ENCODE peak calls at places on chromosomes 6 and 20, in four cellular contexts. One of them, this sample, is unnamed.

GRCh38 chr6:151400473-151400872 is 9.1 kb upstream of the ZBTB2 start:
- DNase-seq in HepG2: no peak
- DNase-seq in K562: no peak
- DNase-seq in GM12878: no peak
- DNase-seq in this sample: no peak

GRCh38 chr20:48631114-48632016 is 196.4 kb downstream of the PREX1 start:
- DNase-seq in GM12878: no peak
- DNase-seq in HepG2: no peak
- DNase-seq in K562: no peak
- DNase-seq in this sample: no peak

GRCh38 chr6:11386323-11386722 is 151.2 kb upstream of the TMEM170B start:
- DNase-seq in HepG2: no peak
- DNase-seq in K562: no peak
- DNase-seq in GM12878: peak; percentile 88
- DNase-seq in this sample: no peak

GRCh38 chr6:2363211-2363610 is 117.8 kb upstream of the GMDS start:
- DNase-seq in K562: no peak
- DNase-seq in HepG2: no peak
- DNase-seq in GM12878: no peak
- DNase-seq in this sample: no peak

GRCh38 chr6:127897437-127897836 is 3.4 kb downstream of the THEMIS start:
- DNase-seq in K562: no peak
- DNase-seq in HepG2: no peak
- DNase-seq in GM12878: no peak
- DNase-seq in this sample: no peak

GRCh38 chr6:30265166-30265565 is 52.0 kb upstream of the TRIM26 start:
- DNase-seq in GM12878: no peak
- DNase-seq in HepG2: no peak
- DNase-seq in K562: no peak
- DNase-seq in this sample: no peak

GRCh38 chr6:116210750-116211425 is 43.0 kb downstream of the TSPYL4 start:
- DNase-seq in GM12878: no peak
- DNase-seq in K562: no peak
- DNase-seq in HepG2: no peak
- DNase-seq in this sample: no peak

GRCh38 chr6:137764464-137764863 is 102.6 kb upstream of the TNFAIP3 start:
- DNase-seq in HepG2: no peak
- DNase-seq in GM12878: no peak
- DNase-seq in K562: no peak
- DNase-seq in this sample: no peak

GRCh38 chr6:85143686-85144085 is 306.2 kb upstream of the NT5E start:
- DNase-seq in K562: no peak
- DNase-seq in GM12878: no peak
- DNase-seq in HepG2: no peak
- DNase-seq in this sample: no peak

GRCh38 chr20:57025666-57026065 is 240.8 kb downstream of the BMP7 start:
- DNase-seq in GM12878: no peak
- DNase-seq in K562: no peak
- DNase-seq in HepG2: no peak
- DNase-seq in this sample: no peak

GRCh38 chr6:30198166-30199084 is 14.8 kb downstream of the TRIM26 start:
- DNase-seq in GM12878: no peak
- DNase-seq in HepG2: no peak
- DNase-seq in K562: no peak
- DNase-seq in this sample: no peak

GRCh38 chr6:132021552-132022375 is 70.6 kb upstream of the CCN2 start:
- DNase-seq in K562: no peak
- DNase-seq in GM12878: no peak
- DNase-seq in HepG2: peak; percentile 96
- DNase-seq in this sample: no peak

GRCh38 chr6:128456510-128457244 is 63.7 kb downstream of the PTPRK start:
- DNase-seq in K562: no peak
- DNase-seq in GM12878: no peak
- DNase-seq in HepG2: peak; percentile 58
- DNase-seq in this sample: no peak

GRCh38 chr6:144955853-144956252 is 670.7 kb downstream of the UTRN start:
- DNase-seq in GM12878: no peak
- DNase-seq in HepG2: no peak
- DNase-seq in K562: no peak
- DNase-seq in this sample: no peak

GRCh38 chr20:62421716-62421990 is 5.7 kb downstream of the RBBP8NL start:
- DNase-seq in HepG2: no peak
- DNase-seq in GM12878: no peak
- DNase-seq in K562: no peak
- DNase-seq in this sample: no peak

GRCh38 chr20:37992802-37993538 is 40.3 kb downstream of the TTI1 start:
- DNase-seq in K562: peak; percentile 78
- DNase-seq in HepG2: peak; percentile 55
- DNase-seq in GM12878: no peak
- DNase-seq in this sample: peak; percentile 59

GRCh38 chr6:111552999-111553398 is 52.7 kb downstream of the TRAF3IP2 start:
- DNase-seq in HepG2: no peak
- DNase-seq in GM12878: no peak
- DNase-seq in K562: no peak
- DNase-seq in this sample: no peak

GRCh38 chr20:9590189-9590588 is 75.8 kb downstream of the LAMP5 start:
- DNase-seq in GM12878: no peak
- DNase-seq in K562: no peak
- DNase-seq in HepG2: no peak
- DNase-seq in this sample: no peak

GRCh38 chr6:75993236-75994162 is 79.0 kb downstream of the IMPG1 start:
- DNase-seq in HepG2: no peak
- DNase-seq in K562: no peak
- DNase-seq in GM12878: no peak
- DNase-seq in this sample: no peak

GRCh38 chr6:34912715-34913464 is 23.8 kb downstream of the ANKS1A start:
- DNase-seq in HepG2: no peak
- DNase-seq in GM12878: peak; percentile 53
- DNase-seq in K562: no peak
- DNase-seq in this sample: no peak

DNA sequence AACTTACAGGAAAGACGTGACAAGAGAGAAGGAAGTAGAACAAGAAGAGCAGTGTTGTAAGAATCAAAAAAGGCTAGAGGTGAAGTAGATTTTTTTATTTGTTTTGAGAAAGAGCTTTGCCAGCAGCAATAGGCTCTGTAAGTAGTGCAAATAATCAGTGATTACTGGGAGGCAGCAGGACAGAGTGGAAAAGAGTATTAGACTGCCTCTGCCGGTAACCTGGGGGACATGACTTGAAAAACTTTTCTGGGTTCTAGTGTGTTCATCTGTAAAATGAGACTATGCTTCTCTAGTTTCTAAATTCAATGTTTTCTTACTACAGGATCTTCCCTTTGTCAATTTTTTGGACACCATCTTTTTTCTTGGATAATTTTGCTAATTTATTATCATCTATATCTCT is 5.8 kb upstream of the IRAK1BP1 start:
- DNase-seq in HepG2: peak; percentile 41
- DNase-seq in K562: no peak
- DNase-seq in GM12878: no peak
- DNase-seq in this sample: peak; percentile 7
- TF ChIP-seq FOXK2 in HepG2: no peak
- TF ChIP-seq FOXK2 in K562: no peak
- TF ChIP-seq FOXK2 in GM12878: no peak
- TF ChIP-seq FOXK2 in this sample: no peak

DNA sequence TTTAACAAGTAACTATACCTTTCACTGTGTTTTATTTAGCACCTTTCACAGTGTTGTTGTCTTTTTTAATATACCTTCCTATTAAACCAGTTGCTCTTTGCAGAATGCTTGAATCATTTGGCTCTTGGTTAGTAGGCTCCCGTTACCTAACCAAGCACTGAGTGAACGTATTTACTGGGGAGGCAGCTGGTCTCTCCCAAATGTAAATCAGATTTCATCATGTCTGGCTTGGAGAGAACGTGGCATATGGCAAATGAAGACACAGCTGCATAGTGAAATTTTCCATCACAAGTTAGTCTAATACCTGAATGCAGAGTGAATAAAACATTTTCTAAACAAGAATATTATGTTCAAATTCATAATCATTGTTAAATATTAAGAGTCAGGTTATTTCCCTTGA is 12.4 kb downstream of the HTR1E start:
- DNase-seq in HepG2: no peak
- DNase-seq in K562: no peak
- DNase-seq in GM12878: no peak
- DNase-seq in this sample: no peak
- TF ChIP-seq FOXK2 in HepG2: no peak
- TF ChIP-seq FOXK2 in K562: no peak
- TF ChIP-seq FOXK2 in GM12878: no peak
- TF ChIP-seq FOXK2 in this sample: no peak

DNA sequence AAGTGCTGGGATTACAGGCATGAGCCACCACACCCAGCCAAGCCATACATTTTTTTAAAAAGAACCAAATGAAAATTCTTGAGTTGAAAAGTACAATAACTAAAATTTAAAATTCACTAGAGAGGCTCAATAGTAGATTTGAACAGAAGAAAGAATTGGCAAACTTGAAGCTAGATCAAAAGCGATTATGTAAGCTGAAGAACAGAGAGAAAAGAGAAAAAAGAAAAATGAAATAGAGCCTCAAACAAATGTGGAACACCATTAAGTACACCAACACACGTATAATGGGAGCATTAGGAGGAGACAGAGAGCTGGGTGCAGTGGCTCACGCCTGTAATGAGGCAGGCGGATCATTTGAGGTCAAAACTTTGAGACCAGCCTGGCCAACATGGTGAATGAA is 31.0 kb downstream of the ERGIC3 start:
- DNase-seq in GM12878: no peak
- DNase-seq in K562: no peak
- DNase-seq in HepG2: no peak
- DNase-seq in this sample: no peak
- TF ChIP-seq FOXK2 in GM12878: no peak
- TF ChIP-seq FOXK2 in K562: no peak
- TF ChIP-seq FOXK2 in HepG2: no peak
- TF ChIP-seq FOXK2 in this sample: no peak

GRCh38 chr6:159233365-159234101 is 64.3 kb downstream of the FNDC1 start:
- DNase-seq in K562: no peak
- DNase-seq in HepG2: no peak
- DNase-seq in GM12878: no peak
- DNase-seq in this sample: no peak
- TF ChIP-seq FOXK2 in K562: no peak
- TF ChIP-seq FOXK2 in HepG2: no peak
- TF ChIP-seq FOXK2 in GM12878: no peak
- TF ChIP-seq FOXK2 in this sample: no peak

GRCh38 chr6:170132561-170132991 is 158.3 kb downstream of the DLL1 start:
- DNase-seq in K562: no peak
- DNase-seq in HepG2: no peak
- DNase-seq in GM12878: no peak
- DNase-seq in this sample: no peak

GRCh38 chr6:170135461-170135820 is 155.4 kb downstream of the DLL1 start:
- DNase-seq in K562: no peak
- DNase-seq in HepG2: no peak
- DNase-seq in GM12878: no peak
- DNase-seq in this sample: no peak

GRCh38 chr6:170135041-170135440 is 155.8 kb downstream of the DLL1 start:
- DNase-seq in HepG2: no peak
- DNase-seq in K562: no peak
- DNase-seq in GM12878: no peak
- DNase-seq in this sample: no peak

GRCh38 chr6:170135821-170136471 is 154.9 kb downstream of the DLL1 start:
- DNase-seq in GM12878: no peak
- DNase-seq in K562: no peak
- DNase-seq in HepG2: no peak
- DNase-seq in this sample: no peak

GRCh38 chr6:170134077-170135040 is 156.5 kb downstream of the DLL1 start:
- DNase-seq in HepG2: no peak
- DNase-seq in GM12878: no peak
- DNase-seq in K562: no peak
- DNase-seq in this sample: no peak
- TF ChIP-seq FOXK2 in HepG2: no peak
- TF ChIP-seq FOXK2 in GM12878: no peak
- TF ChIP-seq FOXK2 in K562: no peak
- TF ChIP-seq FOXK2 in this sample: no peak

DNA sequence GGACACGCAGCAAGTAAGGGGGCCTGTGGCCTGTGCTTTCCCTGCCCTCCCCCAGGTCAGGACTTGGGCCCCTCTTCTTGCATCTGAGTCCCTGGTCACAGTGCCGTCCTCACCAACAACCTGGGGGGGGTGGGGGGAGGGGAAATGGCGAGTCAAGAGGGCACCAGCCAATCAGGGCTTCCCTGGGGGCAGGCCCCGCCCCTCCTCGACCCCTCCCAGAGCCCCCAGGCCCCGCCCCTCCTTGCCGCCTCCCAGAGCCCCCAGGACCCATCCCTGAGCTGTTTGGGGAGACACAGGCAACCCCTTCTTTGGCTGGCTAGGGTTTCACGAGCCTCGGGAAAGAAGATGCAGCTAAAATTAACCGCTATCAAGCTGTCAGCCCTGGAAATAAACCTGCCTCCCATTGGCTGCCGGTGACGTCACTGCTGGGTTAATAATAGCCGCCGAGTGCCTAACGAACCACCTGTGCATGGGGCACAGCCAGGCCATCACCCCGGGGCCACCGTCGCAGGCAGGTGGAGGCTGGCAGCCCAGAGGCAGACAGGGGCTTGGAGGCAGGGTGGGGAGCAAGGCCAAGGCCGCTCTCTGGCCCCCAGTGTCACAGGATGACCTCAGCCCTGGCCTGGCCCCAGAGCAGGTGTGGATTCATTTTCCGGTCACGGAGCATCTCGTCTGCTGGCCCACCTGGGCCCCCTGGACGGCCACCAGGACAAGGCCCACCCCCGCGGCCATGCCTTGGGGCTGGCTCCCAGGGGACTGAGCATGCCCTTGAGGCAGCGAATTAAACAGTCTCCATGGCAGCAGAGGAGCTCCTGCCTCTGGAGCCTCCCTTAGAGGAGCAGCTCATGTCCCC is 3.2 kb upstream of the EEF1A2 start:
- DNase-seq in K562: peak; percentile 92
- DNase-seq in GM12878: no peak
- DNase-seq in HepG2: no peak
- DNase-seq in this sample: peak; percentile 61
- TF ChIP-seq FOXK2 in K562: no peak
- TF ChIP-seq FOXK2 in GM12878: no peak
- TF ChIP-seq FOXK2 in HepG2: no peak
- TF ChIP-seq FOXK2 in this sample: no peak

DNA sequence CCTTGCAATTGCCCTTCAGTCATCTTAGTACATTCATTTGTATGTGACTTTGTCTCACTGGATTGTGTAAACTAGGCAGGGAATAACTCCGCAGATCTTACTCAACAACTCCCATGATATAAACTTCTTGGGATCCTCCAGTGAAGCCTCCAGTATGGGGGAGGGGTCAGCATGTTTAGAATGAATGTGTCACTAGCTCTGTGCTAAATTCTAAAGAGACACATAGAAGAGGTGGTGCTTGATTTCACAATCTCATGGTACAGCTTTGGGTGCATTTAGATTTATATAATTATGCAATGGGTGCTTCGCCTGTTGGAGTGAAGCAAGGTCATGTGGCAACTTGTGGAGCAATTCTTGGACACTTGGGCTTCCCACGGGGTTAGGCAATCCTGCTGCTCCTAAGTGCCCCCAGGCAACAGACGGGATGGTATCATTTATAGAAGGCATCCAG is 40.3 kb downstream of the SLC24A3 start:
- DNase-seq in K562: no peak
- DNase-seq in GM12878: no peak
- DNase-seq in HepG2: no peak
- DNase-seq in this sample: no peak
- TF ChIP-seq FOXK2 in K562: no peak
- TF ChIP-seq FOXK2 in GM12878: no peak
- TF ChIP-seq FOXK2 in HepG2: no peak
- TF ChIP-seq FOXK2 in this sample: no peak